ENCODE peak calls at places on chromosomes 2 and 18, in four cellular contexts. Q is NCI-H345, L is fibroblast of mammary gland, I is GM12865. O is an unnamed sample.

GRCh38 chr2:102792538-102793208 is 30.8 kb downstream of the TMEM182 start:
- DNase-seq in L (no peak), Q (no peak), I (no peak), O (no peak)

GRCh38 chr2:223039618-223040017 is 12.4 kb upstream of the KCNE4 start:
- DNase-seq in Q (no peak), I (no peak), L (no peak), O (no peak)

GRCh38 chr2:20111311-20112131 is 60.1 kb upstream of the LAPTM4A start:
- DNase-seq in L (peak), I (no peak), Q (no peak), O (no peak)

GRCh38 chr2:16425462-16426336 is 239.9 kb downstream of the CYRIA start:
- DNase-seq in I (no peak), L (no peak), Q (peak), O (no peak)

GRCh38 chr2:66509326-66509811 is 74.4 kb downstream of the MEIS1 start:
- DNase-seq in L (no peak), I (no peak), Q (no peak), O (no peak)

GRCh38 chr18:42334931-42335330 is 379.9 kb downstream of the PIK3C3 start:
- DNase-seq in Q (no peak), I (no peak), L (no peak), O (no peak)

GRCh38 chr2:217980591-217980990 is 22.2 kb downstream of the TNS1 start:
- DNase-seq in I (no peak), Q (no peak), L (no peak), O (no peak)

GRCh38 chr2:111617299-111617803 is 266.6 kb downstream of the ANAPC1 start:
- DNase-seq in I (no peak), L (no peak), Q (no peak), O (no peak)

GRCh38 chr2:42913280-42913878 is 121.0 kb upstream of the HAAO start:
- DNase-seq in I (no peak), Q (no peak), L (no peak), O (no peak)

GRCh38 chr2:170502400-170503135 is 212.6 kb upstream of the SP5 start:
- DNase-seq in L (no peak), Q (no peak), I (no peak), O (no peak)

GRCh38 chr2:60857025-60857424 is 24.3 kb upstream of the REL start:
- DNase-seq in Q (no peak), L (no peak), I (no peak), O (no peak)

GRCh38 chr2:182642328-182642727 is 73.7 kb upstream of the DNAJC10 start:
- DNase-seq in I (peak), Q (no peak), L (peak), O (no peak)

GRCh38 chr2:66547887-66548286 is 113.0 kb downstream of the MEIS1 start:
- DNase-seq in Q (peak), I (no peak), L (no peak), O (peak)

GRCh38 chr18:48356909-48357631 is 52.1 kb downstream of the ZBTB7C start:
- DNase-seq in I (no peak), L (no peak), Q (peak), O (peak)

GRCh38 chr2:119772767-119773166 is 13.0 kb downstream of the PTPN4 start:
- DNase-seq in L (no peak), I (no peak), Q (no peak), O (no peak)

GRCh38 chr2:113126845-113127645 is at the start of gene IL1RN:
- DNase-seq in L (no peak), Q (no peak), I (no peak), O (no peak)

GRCh38 chr2:156538083-156538504 is 101.9 kb downstream of the GPD2 start:
- DNase-seq in L (peak), I (no peak), Q (no peak), O (no peak)

GRCh38 chr2:28269019-28269784 is 123.5 kb upstream of the FOSL2 start:
- DNase-seq in L (peak), I (no peak), Q (no peak), O (no peak)

GRCh38 chr2:173354601-173355131 is at the start of gene CDCA7:
- DNase-seq in Q (peak), I (peak), L (peak), O (peak)

GRCh38 chr18:76720683-76721082 is 101.7 kb upstream of the ZNF236 start:
- DNase-seq in Q (no peak), L (peak), I (no peak), O (no peak)

GRCh38 chr18:2448565-2449151 is 122.6 kb downstream of the METTL4 start:
- DNase-seq in Q (no peak), L (no peak), I (no peak), O (no peak)

GRCh38 chr2:131105950-131106801 is 1.0 kb downstream of the PLEKHB2 start:
- DNase-seq in L (peak), Q (peak), I (peak), O (peak)

GRCh38 chr18:56575819-56576663 is 62.4 kb downstream of the TXNL1 start:
- DNase-seq in L (peak), I (peak), Q (peak), O (peak)

GRCh38 chr2:237863102-237863511 is 3.7 kb downstream of the RAMP1 start:
- DNase-seq in L (no peak), I (no peak), Q (no peak), O (no peak)

GRCh38 chr2:227870710-227871374 is 589 bp upstream of the DAW1 start:
- DNase-seq in L (peak), Q (no peak), I (no peak), O (no peak)

GRCh38 chr2:113079123-113079522 is 11.4 kb downstream of the IL1F10 start:
- DNase-seq in I (no peak), L (no peak), Q (no peak), O (no peak)

GRCh38 chr18:62085766-62086165 is 101.1 kb downstream of the PIGN start:
- DNase-seq in I (no peak), Q (no peak), L (peak), O (no peak)

GRCh38 chr18:69968073-69968472 is 20.4 kb upstream of the CD226 start:
- DNase-seq in L (no peak), Q (peak), I (no peak), O (peak)

GRCh38 chr2:8500124-8501054 is 181.5 kb upstream of the ID2 start:
- DNase-seq in Q (peak), I (no peak), L (peak), O (no peak)

GRCh38 chr2:43100883-43101662 is 125.3 kb downstream of the ZFP36L2 start:
- DNase-seq in I (no peak), L (no peak), Q (peak), O (no peak)

GRCh38 chr2:159921752-159922404 is 123.9 kb upstream of the CD302 start:
- DNase-seq in I (peak), Q (no peak), L (peak), O (no peak)

GRCh38 chr2:44522846-44523245 is 161.1 kb downstream of the CAMKMT start:
- DNase-seq in Q (no peak), L (peak), I (no peak), O (no peak)

GRCh38 chr2:148515170-148515569 is 129.4 kb upstream of the EPC2 start:
- DNase-seq in Q (no peak), I (peak), L (no peak), O (no peak)

GRCh38 chr2:233919938-233920337 is 2.8 kb downstream of the TRPM8 start:
- DNase-seq in Q (no peak), L (peak), I (no peak), O (no peak)